ENCODE peak calls at places on chromosomes 4 and X, in nine cellular contexts. X is substantia nigra, J is BJ, P is osteocyte, W is Kasumi-1, N is fibroblast of pulmonary artery, F is T-helper 1 cell, O is nucleus accumbens, Z is NCI-H2081 treated with DMSO at 0.1 percent for 48 hours. L is an unnamed sample.

GRCh38 chrX:46637937-46638336 is 64.4 kb downstream of the CHST7 start:
- DNase-seq in X (no peak), Z (no peak), J (no peak), P (no peak), F (no peak), O (no peak), W (no peak), N (no peak), L (no peak)

GRCh38 chrX:26653050-26653449 is 437.1 kb downstream of the MAGEB5 start:
- DNase-seq in W (no peak), P (no peak), X (no peak), O (no peak), Z (no peak), N (no peak), J (no peak), F (no peak), L (no peak)

GRCh38 chr4:111400736-111401135 is 744.5 kb upstream of the FAM241A start:
- DNase-seq in F (no peak), Z (peak), N (peak), O (no peak), P (no peak), J (no peak), X (no peak), W (no peak), L (no peak)

GRCh38 chr4:106773106-106773905 is 262.8 kb downstream of the DKK2 start:
- DNase-seq in Z (no peak), O (no peak), F (no peak), W (no peak), X (no peak), J (peak), N (peak), P (no peak), L (no peak)

GRCh38 chrX:155070038-155070437 is 898 bp downstream of the CMC4 start:
- DNase-seq in P (no peak), Z (no peak), X (no peak), J (no peak), O (no peak), N (no peak), F (no peak), W (peak), L (no peak)

GRCh38 chr4:1565598-1566295 is 118.4 kb downstream of the FAM53A start:
- DNase-seq in F (no peak), W (no peak), X (no peak), O (no peak), P (no peak), J (no peak), N (no peak), Z (no peak), L (no peak)

GRCh38 chr4:127732623-127733199 is 2.5 kb downstream of the SLC25A31 start:
- DNase-seq in F (no peak), W (peak), Z (peak), P (no peak), X (no peak), N (peak), J (no peak), O (no peak), L (no peak)

GRCh38 chr4:184457530-184458249 is 16.7 kb downstream of the IRF2 start:
- DNase-seq in F (no peak), J (no peak), W (no peak), P (no peak), Z (no peak), X (no peak), N (no peak), O (no peak), L (no peak)

GRCh38 chr4:7015383-7016035 is 27.7 kb upstream of the TADA2B start:
- DNase-seq in Z (no peak), O (no peak), J (no peak), N (no peak), W (no peak), P (no peak), X (no peak), F (no peak), L (no peak)

GRCh38 chr4:143341186-143341755 is 4.6 kb downstream of the GAB1 start:
- DNase-seq in X (no peak), P (no peak), O (no peak), W (no peak), N (no peak), J (no peak), Z (peak), F (no peak), L (no peak)

GRCh38 chr4:128648021-128648420 is 161.5 kb upstream of the JADE1 start:
- DNase-seq in O (no peak), X (no peak), W (no peak), N (no peak), Z (no peak), F (no peak), J (no peak), P (no peak), L (no peak)

GRCh38 chr4:8547108-8547911 is 32.9 kb upstream of the GPR78 start:
- DNase-seq in P (no peak), N (peak), W (no peak), X (no peak), O (no peak), F (no peak), Z (no peak), J (no peak), L (no peak)

GRCh38 chr4:145732416-145732815 is 52.5 kb downstream of the C4orf51 start:
- DNase-seq in X (no peak), F (no peak), O (no peak), J (no peak), W (no peak), N (no peak), Z (no peak), P (no peak), L (no peak)

GRCh38 chr4:8579526-8580320 is 469 bp upstream of the GPR78 start:
- DNase-seq in Z (no peak), O (no peak), J (no peak), F (no peak), X (no peak), N (no peak), W (no peak), P (no peak), L (no peak)

GRCh38 chr4:56892686-56893085 is 15.0 kb upstream of the REST start:
- DNase-seq in O (no peak), Z (no peak), X (no peak), N (no peak), W (peak), F (no peak), P (no peak), J (no peak), L (no peak)

GRCh38 chr4:7266525-7267292 is 74.4 kb downstream of the SORCS2 start:
- DNase-seq in X (no peak), J (peak), N (peak), F (no peak), O (no peak), W (no peak), P (no peak), Z (no peak), L (no peak)

GRCh38 chr4:39698424-39699009 is 581 bp downstream of the UBE2K start:
- DNase-seq in O (peak), Z (no peak), F (peak), P (peak), X (peak), W (peak), J (no peak), N (no peak), L (peak)

GRCh38 chr4:170011921-170012628 is 14.1 kb downstream of the MFAP3L start:
- DNase-seq in P (no peak), J (no peak), F (no peak), X (peak), N (no peak), Z (no peak), O (no peak), W (peak), L (peak)

GRCh38 chr4:184824081-184824775 is 1.5 kb downstream of the ACSL1 start:
- DNase-seq in J (no peak), W (peak), X (no peak), Z (no peak), N (no peak), F (no peak), P (no peak), O (no peak), L (no peak)

GRCh38 chr4:74547042-74547441 is 102.1 kb downstream of the AREG start:
- DNase-seq in J (no peak), Z (no peak), W (no peak), X (no peak), O (no peak), F (no peak), N (no peak), P (no peak), L (no peak)

GRCh38 chr4:105541420-105541819 is 11.0 kb upstream of the ARHGEF38 start:
- DNase-seq in J (no peak), Z (no peak), O (no peak), X (no peak), N (no peak), P (no peak), F (no peak), W (no peak), L (no peak)

GRCh38 chrX:9878141-9878875 is 88.8 kb upstream of the CLDN34 start:
- DNase-seq in W (no peak), O (no peak), Z (no peak), N (no peak), J (no peak), F (no peak), X (no peak), P (no peak), L (no peak)

GRCh38 chrX:100642296-100642695 is 1.7 kb upstream of the SRPX2 start:
- DNase-seq in J (no peak), O (no peak), X (no peak), Z (no peak), N (no peak), W (no peak), P (no peak), F (no peak), L (no peak)

L was measured in anterior cingulate cortex.